ENCODE peak calls at places on chromosomes 2 and 18, in seven cellular contexts. U, R, L, I, N, W and E are unnamed samples.

GRCh38 chr18:58569490-58569911 is 59.4 kb downstream of the ALPK2 start:
- DNase-seq in N (no peak), U (no peak), R (no peak), W (no peak), I (no peak), L (no peak), E (no peak)

GRCh38 chr2:140659293-140659692 is 1471.5 kb downstream of the LRP1B start:
- DNase-seq in L (no peak), N (no peak), I (no peak), W (no peak), R (no peak), U (no peak), E (no peak)

GRCh38 chr2:22817197-22817596 is 567.8 kb upstream of the KLHL29 start:
- DNase-seq in R (no peak), I (no peak), N (no peak), U (no peak), L (no peak), W (peak), E (no peak)

GRCh38 chr2:174510583-174511189 is 23.9 kb upstream of the GPR155 start:
- DNase-seq in W (peak), U (no peak), N (no peak), I (no peak), R (no peak), L (no peak), E (peak)

GRCh38 chr2:224552771-224553170 is 32.4 kb downstream of the CUL3 start:
- DNase-seq in R (no peak), L (no peak), N (no peak), U (no peak), I (no peak), W (no peak), E (no peak)

GRCh38 chr2:200705305-200705985 is 106.3 kb upstream of the BZW1 start:
- DNase-seq in I (no peak), W (peak), U (no peak), R (no peak), N (no peak), L (no peak), E (no peak)

GRCh38 chr2:24456610-24457556 is 34.2 kb upstream of the NCOA1 start:
- DNase-seq in I (peak), W (peak), L (peak), R (no peak), N (no peak), U (no peak), E (no peak)

GRCh38 chr2:178592655-178593054 is 112.4 kb downstream of the PLEKHA3 start:
- DNase-seq in N (no peak), W (no peak), L (no peak), I (no peak), U (no peak), R (no peak), E (no peak)

GRCh38 chr2:42057902-42058450 is 10.2 kb downstream of the PKDCC start:
- DNase-seq in N (no peak), W (no peak), I (no peak), L (no peak), R (no peak), U (no peak), E (no peak)

GRCh38 chr2:110149330-110150220 is 34.0 kb upstream of the MALL start:
- DNase-seq in I (no peak), N (no peak), R (no peak), W (peak), L (peak), U (no peak), E (no peak)

GRCh38 chr2:40113997-40114396 is 334.9 kb upstream of the THUMPD2 start:
- DNase-seq in L (no peak), U (no peak), R (no peak), N (no peak), W (no peak), I (no peak), E (no peak)